ENCODE peak calls at places on chromosomes 3 and 15, in six cellular contexts. N is activated CD4-positive, alpha-beta T cell treated with anti-CD3 and anti-CD28 coated beads, Interleukin-2, amount 50 U/mL, for 1 hour; W is IMR-90; J is fibroblast of pulmonary artery; U is endodermal cell; L is activated gamma-delta T cell treated with Interleukin-2 at 50 U/mL for 16 hours. T is an unnamed sample.

GRCh38 chr15:29687204-29687768 is 135.0 kb downstream of the TJP1 start:
- DNase-seq in U (no peak), W (no peak), N (no peak), J (no peak), L (no peak), T (peak; percentile 52)

GRCh38 chr3:72332036-72332435 is 516.2 kb downstream of the SHQ1 start:
- DNase-seq in L (no peak), U (no peak), J (no peak), W (no peak), N (no peak), T (no peak)

GRCh38 chr3:197736010-197736490 is 654 bp downstream of the RUBCN start:
- DNase-seq in U (peak; percentile 78), J (no peak), W (no peak), L (peak; percentile 22), N (peak; percentile 36), T (peak; percentile 15)

GRCh38 chr3:39668420-39668819 is 141.0 kb upstream of the MYRIP start:
- DNase-seq in W (peak; percentile 38), L (no peak), U (peak; percentile 49), N (no peak), J (peak; percentile 74), T (no peak)

GRCh38 chr3:113534365-113534764 is 2.0 kb downstream of the SIDT1 start:
- DNase-seq in L (no peak), W (no peak), J (no peak), U (no peak), N (no peak), T (no peak)

GRCh38 chr15:78213425-78213750 is 21.0 kb downstream of the ACSBG1 start:
- DNase-seq in L (no peak), N (no peak), U (peak; percentile 49), J (no peak), W (no peak), T (no peak)

GRCh38 chr3:1087066-1087555 is 5.7 kb upstream of the CNTN6 start:
- DNase-seq in J (peak; percentile 86), L (no peak), U (no peak), N (no peak), W (peak; percentile 52), T (peak; percentile 83)

GRCh38 chr15:25439456-25439836 is 622 bp upstream of the UBE3A start:
- DNase-seq in L (no peak), N (no peak), U (no peak), J (peak; percentile 26), W (peak; percentile 10), T (peak; percentile 18)

GRCh38 chr3:101066776-101067175 is 73.6 kb upstream of the ABI3BP start:
- DNase-seq in N (no peak), U (no peak), W (peak; percentile 50), L (no peak), J (peak; percentile 46), T (no peak)

GRCh38 chr3:129305592-129306091 is 27.0 kb downstream of the HMCES start:
- DNase-seq in J (peak; percentile 93), N (no peak), U (peak; percentile 99), W (peak; percentile 83), L (no peak), T (peak; percentile 91)

GRCh38 chr3:171874251-171874679 is 31.1 kb downstream of the TMEM212 start:
- DNase-seq in L (no peak), U (no peak), W (peak; percentile 99), J (peak; percentile 97), N (no peak), T (no peak)

GRCh38 chr3:172065967-172066762 is 26.8 kb downstream of the FNDC3B start:
- DNase-seq in W (peak; percentile 68), L (no peak), J (peak; percentile 66), N (no peak), U (no peak), T (no peak)

GRCh38 chr3:185823280-185824044 is 1.4 kb downstream of the IGF2BP2 start:
- DNase-seq in U (peak; percentile 79), W (peak; percentile 41), N (no peak), L (peak; percentile 7), J (peak; percentile 47), T (no peak)

GRCh38 chr15:56243774-56244236 is at the start of gene RFX7:
- DNase-seq in J (peak; percentile 73), W (peak; percentile 73), U (peak; percentile 91), N (peak; percentile 73), L (peak; percentile 73), T (peak; percentile 72)

GRCh38 chr3:32428092-32429068 is 36.7 kb downstream of the CMTM7 start:
- DNase-seq in N (peak; percentile 37), J (no peak), L (peak; percentile 52), U (no peak), W (no peak), T (no peak)

GRCh38 chr15:48647963-48648362 is 2.5 kb upstream of the FBN1 start:
- DNase-seq in N (no peak), L (no peak), U (peak; percentile 67), W (peak; percentile 56), J (peak; percentile 64), T (no peak)

GRCh38 chr3:9226326-9226725 is 23.1 kb downstream of the SRGAP3 start:
- DNase-seq in W (peak; percentile 14), U (no peak), N (no peak), L (no peak), J (peak; percentile 50), T (no peak)

GRCh38 chr3:50661321-50661837 is 13.3 kb upstream of the DOCK3 start:
- DNase-seq in J (no peak), W (no peak), N (no peak), U (peak; percentile 24), L (no peak), T (no peak)

GRCh38 chr15:39404767-39405173 is 176.1 kb upstream of the THBS1 start:
- DNase-seq in L (no peak), W (peak; percentile 95), N (no peak), J (peak; percentile 97), U (no peak), T (no peak)

GRCh38 chr3:65545429-65545828 is 493.3 kb downstream of the MAGI1 start:
- DNase-seq in J (peak; percentile 29), W (peak; percentile 73), U (no peak), N (no peak), L (no peak), T (no peak)